ENCODE peak calls at places on chromosomes 4 and X, in eight cellular contexts. One of them, this sample, is unnamed.

GRCh38 chrX:120213438-120214265 is 37.0 kb upstream of the ZBTB33 start:
- DNase-seq in heart left ventricle: peak; percentile 36
- DNase-seq in HCT116: peak; percentile 31
- DNase-seq in A549: peak; percentile 57
- DNase-seq in IMR-90: peak; percentile 59
- DNase-seq in ovary: peak; percentile 45
- DNase-seq in H1: peak; percentile 72
- DNase-seq in suprapubic skin: no peak
- DNase-seq in this sample: peak; percentile 48

GRCh38 chr4:84547211-84547610 is 35.7 kb upstream of the CDS1 start:
- DNase-seq in heart left ventricle: no peak
- DNase-seq in HCT116: no peak
- DNase-seq in A549: no peak
- DNase-seq in IMR-90: no peak
- DNase-seq in ovary: no peak
- DNase-seq in H1: no peak
- DNase-seq in suprapubic skin: no peak
- DNase-seq in this sample: no peak

GRCh38 chr4:185167205-185167604 is 24.1 kb downstream of the SLC25A4 start:
- DNase-seq in heart left ventricle: no peak
- DNase-seq in HCT116: no peak
- DNase-seq in A549: no peak
- DNase-seq in IMR-90: no peak
- DNase-seq in ovary: no peak
- DNase-seq in H1: no peak
- DNase-seq in suprapubic skin: no peak
- DNase-seq in this sample: no peak

GRCh38 chrX:56746996-56747395 is 18.0 kb downstream of the NBDY start:
- DNase-seq in heart left ventricle: no peak
- DNase-seq in HCT116: no peak
- DNase-seq in A549: no peak
- DNase-seq in IMR-90: no peak
- DNase-seq in ovary: no peak
- DNase-seq in H1: no peak
- DNase-seq in suprapubic skin: no peak
- DNase-seq in this sample: no peak

GRCh38 chrX:46255066-46255465 is 290.2 kb downstream of the ZNF674 start:
- DNase-seq in heart left ventricle: no peak
- DNase-seq in HCT116: no peak
- DNase-seq in A549: no peak
- DNase-seq in IMR-90: no peak
- DNase-seq in ovary: no peak
- DNase-seq in H1: no peak
- DNase-seq in suprapubic skin: no peak
- DNase-seq in this sample: no peak

GRCh38 chrX:109886122-109886761 is 116.7 kb upstream of the TMEM164 start:
- DNase-seq in heart left ventricle: no peak
- DNase-seq in HCT116: peak; percentile 37
- DNase-seq in A549: peak; percentile 57
- DNase-seq in IMR-90: peak; percentile 63
- DNase-seq in ovary: no peak
- DNase-seq in H1: peak; percentile 44
- DNase-seq in suprapubic skin: no peak
- DNase-seq in this sample: no peak

GRCh38 chrX:95675794-95676193 is 1008.8 kb upstream of the DIAPH2 start:
- DNase-seq in heart left ventricle: no peak
- DNase-seq in HCT116: no peak
- DNase-seq in A549: no peak
- DNase-seq in IMR-90: no peak
- DNase-seq in ovary: no peak
- DNase-seq in H1: no peak
- DNase-seq in suprapubic skin: no peak
- DNase-seq in this sample: no peak

GRCh38 chrX:39242187-39242586 is 440.9 kb downstream of the MID1IP1 start:
- DNase-seq in heart left ventricle: no peak
- DNase-seq in HCT116: peak; percentile 12
- DNase-seq in A549: peak; percentile 41
- DNase-seq in IMR-90: no peak
- DNase-seq in ovary: no peak
- DNase-seq in H1: no peak
- DNase-seq in suprapubic skin: no peak
- DNase-seq in this sample: no peak

GRCh38 chr4:53943345-53944085 is 120.9 kb downstream of the CHIC2 start:
- DNase-seq in heart left ventricle: no peak
- DNase-seq in HCT116: peak; percentile 85
- DNase-seq in A549: peak; percentile 9
- DNase-seq in IMR-90: peak; percentile 69
- DNase-seq in ovary: no peak
- DNase-seq in H1: no peak
- DNase-seq in suprapubic skin: no peak
- DNase-seq in this sample: no peak

DNA sequence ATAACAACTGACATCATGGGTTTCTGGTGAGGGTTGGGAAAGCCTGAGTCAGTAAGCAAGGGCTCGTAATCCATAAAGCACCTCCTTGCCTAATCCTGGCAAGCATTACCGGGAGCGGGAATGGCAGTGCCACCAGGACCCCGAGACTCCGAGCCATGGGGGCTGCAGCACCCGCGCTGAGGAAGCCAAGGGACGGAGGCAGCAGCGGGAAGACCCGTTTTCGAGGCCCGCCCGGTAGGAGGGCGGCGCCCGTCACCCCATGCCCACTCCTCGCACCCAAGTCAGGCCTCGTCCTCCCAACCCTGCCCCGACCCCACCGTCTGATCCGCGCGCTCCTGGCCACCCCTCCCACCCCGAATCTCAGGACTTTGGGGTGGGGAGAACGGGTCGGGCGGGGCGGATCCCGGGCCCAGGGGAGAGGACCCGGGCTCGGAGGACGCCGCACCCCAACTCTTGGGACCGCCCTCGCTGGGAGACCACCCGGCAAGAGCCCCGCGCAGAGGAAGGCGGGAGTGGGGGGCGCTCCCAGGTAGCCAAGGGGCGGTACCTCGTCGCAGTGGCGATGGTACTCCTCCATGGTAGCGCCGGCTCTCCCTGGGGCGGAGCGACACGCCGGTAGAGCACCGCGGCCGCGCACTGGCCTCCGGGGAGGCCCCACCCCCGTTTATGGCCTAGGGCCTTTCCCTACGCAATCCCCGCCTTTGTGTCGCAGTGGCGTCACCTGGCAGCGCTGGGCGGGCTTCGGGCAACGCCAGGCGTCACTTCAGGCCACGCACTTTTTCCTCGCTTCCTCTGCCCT is at the start of gene DYNLT3:
- DNase-seq in heart left ventricle: peak; percentile 85
- DNase-seq in HCT116: peak; percentile 76
- DNase-seq in A549: peak; percentile 84
- DNase-seq in IMR-90: peak; percentile 52
- DNase-seq in ovary: peak; percentile 78
- DNase-seq in H1: peak; percentile 75
- DNase-seq in suprapubic skin: peak; percentile 84
- DNase-seq in this sample: peak; percentile 74
- TF ChIP-seq POLR2A in heart left ventricle: peak; percentile 46
- TF ChIP-seq POLR2A in HCT116: no peak
- TF ChIP-seq POLR2A in A549: no peak
- TF ChIP-seq POLR2A in IMR-90: peak; percentile 69
- TF ChIP-seq POLR2A in ovary: peak; percentile 66
- TF ChIP-seq POLR2A in H1: no peak
- TF ChIP-seq POLR2A in suprapubic skin: no peak
- TF ChIP-seq POLR2A in this sample: peak; percentile 56

GRCh38 chr4:6676722-6677558 is 16.7 kb upstream of the S100P start:
- DNase-seq in heart left ventricle: no peak
- DNase-seq in HCT116: no peak
- DNase-seq in A549: no peak
- DNase-seq in IMR-90: no peak
- DNase-seq in ovary: no peak
- DNase-seq in H1: no peak
- DNase-seq in suprapubic skin: no peak
- DNase-seq in this sample: no peak

GRCh38 chr4:6671648-6672047 is 22.0 kb upstream of the S100P start:
- DNase-seq in heart left ventricle: no peak
- DNase-seq in HCT116: no peak
- DNase-seq in A549: no peak
- DNase-seq in IMR-90: no peak
- DNase-seq in ovary: no peak
- DNase-seq in H1: no peak
- DNase-seq in suprapubic skin: no peak
- DNase-seq in this sample: no peak

GRCh38 chr4:6672131-6672530 is 21.5 kb upstream of the S100P start:
- DNase-seq in heart left ventricle: no peak
- DNase-seq in HCT116: no peak
- DNase-seq in A549: no peak
- DNase-seq in IMR-90: no peak
- DNase-seq in ovary: no peak
- DNase-seq in H1: no peak
- DNase-seq in suprapubic skin: peak; percentile 51
- DNase-seq in this sample: no peak

GRCh38 chr4:6674500-6675149 is 19.1 kb upstream of the S100P start:
- DNase-seq in heart left ventricle: no peak
- DNase-seq in HCT116: peak; percentile 63
- DNase-seq in A549: peak; percentile 66
- DNase-seq in IMR-90: peak; percentile 41
- DNase-seq in ovary: no peak
- DNase-seq in H1: no peak
- DNase-seq in suprapubic skin: no peak
- DNase-seq in this sample: no peak

GRCh38 chr4:6673660-6674499 is 19.8 kb upstream of the S100P start:
- DNase-seq in heart left ventricle: peak; percentile 96
- DNase-seq in HCT116: peak; percentile 94
- DNase-seq in A549: peak; percentile 96
- DNase-seq in IMR-90: peak; percentile 96
- DNase-seq in ovary: peak; percentile 97
- DNase-seq in H1: peak; percentile 92
- DNase-seq in suprapubic skin: peak; percentile 97
- DNase-seq in this sample: peak; percentile 95
- TF ChIP-seq CTCF in heart left ventricle: no peak
- TF ChIP-seq CTCF in HCT116: no peak
- TF ChIP-seq CTCF in A549: no peak
- TF ChIP-seq CTCF in IMR-90: no peak
- TF ChIP-seq CTCF in ovary: no peak
- TF ChIP-seq CTCF in H1: no peak
- TF ChIP-seq CTCF in suprapubic skin: no peak
- TF ChIP-seq CTCF in this sample: no peak

DNA sequence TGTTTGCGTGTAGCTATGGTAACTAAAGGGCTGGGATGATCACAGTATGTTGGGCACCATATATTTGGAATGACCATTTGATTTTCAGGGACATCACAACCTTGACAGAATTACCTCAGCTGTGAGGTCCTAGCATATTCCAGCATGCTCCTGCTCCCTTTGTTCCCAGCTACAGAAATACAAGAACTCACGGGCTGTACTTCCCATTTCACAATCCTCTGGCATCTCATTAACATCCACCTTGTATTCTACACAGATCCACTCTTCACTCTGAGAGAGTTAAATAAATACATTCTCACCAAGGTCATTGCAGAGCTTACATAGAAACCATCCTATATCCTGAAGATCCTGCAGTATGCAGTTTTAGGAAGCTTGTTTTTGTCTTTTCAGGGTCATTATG is 169.7 kb downstream of the FRMPD4 start:
- DNase-seq in heart left ventricle: no peak
- DNase-seq in HCT116: no peak
- DNase-seq in A549: peak; percentile 18
- DNase-seq in IMR-90: no peak
- DNase-seq in ovary: no peak
- DNase-seq in H1: no peak
- DNase-seq in suprapubic skin: no peak
- DNase-seq in this sample: no peak
- H3K4me1 ChIP-seq in heart left ventricle: no peaks in the 10 kb centered on the region
- H3K4me1 ChIP-seq in HCT116: no peaks in the 10 kb centered on the region
- H3K4me1 ChIP-seq in A549: peaks cover 40% of the 10 kb centered on the region
- H3K4me1 ChIP-seq in IMR-90: peaks cover 2% of the 10 kb centered on the region
- H3K4me1 ChIP-seq in ovary: no peaks in the 10 kb centered on the region
- H3K4me1 ChIP-seq in H1: no peaks in the 10 kb centered on the region
- H3K4me1 ChIP-seq in suprapubic skin: no peaks in the 10 kb centered on the region
- H3K4me1 ChIP-seq in this sample: no peaks in the 10 kb centered on the region

GRCh38 chr4:7042697-7043464 is at the start of gene TADA2B:
- DNase-seq in heart left ventricle: peak; percentile 98
- DNase-seq in HCT116: peak; percentile 91
- DNase-seq in A549: peak; percentile 95
- DNase-seq in IMR-90: peak; percentile 97
- DNase-seq in ovary: peak; percentile 99
- DNase-seq in H1: peak; percentile 96
- DNase-seq in suprapubic skin: peak; percentile 97
- DNase-seq in this sample: peak; percentile 98
- TF ChIP-seq POLR2A in heart left ventricle: no peak
- TF ChIP-seq POLR2A in HCT116: no peak
- TF ChIP-seq POLR2A in A549: peak; percentile 47
- TF ChIP-seq POLR2A in IMR-90: peak; percentile 67
- TF ChIP-seq POLR2A in ovary: no peak
- TF ChIP-seq POLR2A in H1: no peak
- TF ChIP-seq POLR2A in suprapubic skin: no peak
- TF ChIP-seq POLR2A in this sample: peak; percentile 17

GRCh38 chr4:119823891-119824290 is 195.3 kb upstream of the PDE5A start:
- DNase-seq in heart left ventricle: no peak
- DNase-seq in HCT116: no peak
- DNase-seq in A549: no peak
- DNase-seq in IMR-90: no peak
- DNase-seq in ovary: no peak
- DNase-seq in H1: no peak
- DNase-seq in suprapubic skin: no peak
- DNase-seq in this sample: no peak
- TF ChIP-seq CTCF in heart left ventricle: no peak
- TF ChIP-seq CTCF in HCT116: no peak
- TF ChIP-seq CTCF in A549: no peak
- TF ChIP-seq CTCF in IMR-90: no peak
- TF ChIP-seq CTCF in ovary: no peak
- TF ChIP-seq CTCF in H1: no peak
- TF ChIP-seq CTCF in suprapubic skin: no peak
- TF ChIP-seq CTCF in this sample: no peak

DNA sequence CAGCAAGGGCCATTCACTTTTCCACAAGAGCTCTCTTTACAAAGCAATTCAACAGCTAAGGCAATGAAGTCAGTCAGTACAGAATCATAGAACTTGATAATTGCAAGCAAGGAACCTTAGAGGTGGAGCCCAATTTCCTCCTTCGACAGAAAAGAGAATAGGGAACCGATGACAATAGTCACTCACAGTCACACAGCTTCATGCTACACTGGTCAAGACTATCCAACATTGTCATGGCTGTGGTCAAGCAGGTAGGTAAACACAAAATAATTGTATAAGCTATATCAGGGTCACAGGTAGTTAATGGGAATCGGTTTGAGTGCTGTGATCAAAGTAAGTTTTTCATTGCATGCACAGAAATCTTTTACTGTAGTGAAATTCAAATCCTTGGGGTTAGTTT is 89.9 kb downstream of the ELOVL6 start:
- DNase-seq in heart left ventricle: no peak
- DNase-seq in HCT116: no peak
- DNase-seq in A549: no peak
- DNase-seq in IMR-90: no peak
- DNase-seq in ovary: no peak
- DNase-seq in H1: no peak
- DNase-seq in suprapubic skin: no peak
- DNase-seq in this sample: no peak
- H3K4me1 ChIP-seq in heart left ventricle: no peaks in the 10 kb centered on the region
- H3K4me1 ChIP-seq in HCT116: peaks cover 14% of the 10 kb centered on the region
- H3K4me1 ChIP-seq in A549: peaks cover 30% of the 10 kb centered on the region
- H3K4me1 ChIP-seq in IMR-90: peaks cover 3% of the 10 kb centered on the region
- H3K4me1 ChIP-seq in ovary: no peaks in the 10 kb centered on the region
- H3K4me1 ChIP-seq in H1: peaks cover 17% of the 10 kb centered on the region
- H3K4me1 ChIP-seq in suprapubic skin: peaks cover 13% of the 10 kb centered on the region
- H3K4me1 ChIP-seq in this sample: no peaks in the 10 kb centered on the region